ENCODE peak calls at places on chromosomes 16 and 17, in eight cellular contexts. One of them, this sample, is unnamed.

GRCh38 chr17:75641343-75641742 is 8.1 kb downstream of the SMIM5 start:
- DNase-seq in RWPE1: no peak
- DNase-seq in bronchial epithelial cell: no peak
- DNase-seq in osteoblast: peak
- DNase-seq in A549: no peak
- DNase-seq in left ventricle myocardium inferior: peak
- DNase-seq in GM13977: no peak
- DNase-seq in breast epithelium: no peak
- DNase-seq in this sample: no peak

GRCh38 chr17:60845012-60845411 is 167.4 kb downstream of the BCAS3 start:
- DNase-seq in RWPE1: no peak
- DNase-seq in bronchial epithelial cell: no peak
- DNase-seq in osteoblast: no peak
- DNase-seq in A549: no peak
- DNase-seq in left ventricle myocardium inferior: no peak
- DNase-seq in GM13977: no peak
- DNase-seq in breast epithelium: no peak
- DNase-seq in this sample: no peak

GRCh38 chr16:86831366-86831765 is 253.0 kb downstream of the FOXL1 start:
- DNase-seq in RWPE1: no peak
- DNase-seq in bronchial epithelial cell: no peak
- DNase-seq in osteoblast: no peak
- DNase-seq in A549: no peak
- DNase-seq in left ventricle myocardium inferior: no peak
- DNase-seq in GM13977: no peak
- DNase-seq in breast epithelium: no peak
- DNase-seq in this sample: no peak

GRCh38 chr17:68867759-68868516 is 87.3 kb downstream of the ABCA8 start:
- DNase-seq in RWPE1: no peak
- DNase-seq in bronchial epithelial cell: no peak
- DNase-seq in osteoblast: no peak
- DNase-seq in A549: no peak
- DNase-seq in left ventricle myocardium inferior: no peak
- DNase-seq in GM13977: no peak
- DNase-seq in breast epithelium: no peak
- DNase-seq in this sample: no peak

GRCh38 chr17:81253358-81254131 is 14.4 kb downstream of the NDUFAF8 start:
- DNase-seq in RWPE1: peak
- DNase-seq in bronchial epithelial cell: peak
- DNase-seq in osteoblast: peak
- DNase-seq in A549: peak
- DNase-seq in left ventricle myocardium inferior: no peak
- DNase-seq in GM13977: peak
- DNase-seq in breast epithelium: no peak
- DNase-seq in this sample: peak

GRCh38 chr17:27782791-27783206 is 17.5 kb downstream of the NOS2 start:
- DNase-seq in RWPE1: no peak
- DNase-seq in bronchial epithelial cell: no peak
- DNase-seq in osteoblast: peak
- DNase-seq in A549: no peak
- DNase-seq in left ventricle myocardium inferior: peak
- DNase-seq in GM13977: no peak
- DNase-seq in breast epithelium: no peak
- DNase-seq in this sample: no peak

GRCh38 chr16:1909661-1910231 is 8.5 kb downstream of the HS3ST6 start:
- DNase-seq in RWPE1: no peak
- DNase-seq in bronchial epithelial cell: no peak
- DNase-seq in osteoblast: peak
- DNase-seq in A549: no peak
- DNase-seq in left ventricle myocardium inferior: no peak
- DNase-seq in GM13977: no peak
- DNase-seq in breast epithelium: no peak
- DNase-seq in this sample: no peak

GRCh38 chr16:48279199-48279598 is 31.9 kb upstream of the ABCC11 start:
- DNase-seq in RWPE1: no peak
- DNase-seq in bronchial epithelial cell: no peak
- DNase-seq in osteoblast: no peak
- DNase-seq in A549: no peak
- DNase-seq in left ventricle myocardium inferior: no peak
- DNase-seq in GM13977: no peak
- DNase-seq in breast epithelium: no peak
- DNase-seq in this sample: no peak

GRCh38 chr17:43176119-43176570 is 5.1 kb downstream of the NBR1 start:
- DNase-seq in RWPE1: no peak
- DNase-seq in bronchial epithelial cell: no peak
- DNase-seq in osteoblast: no peak
- DNase-seq in A549: no peak
- DNase-seq in left ventricle myocardium inferior: no peak
- DNase-seq in GM13977: no peak
- DNase-seq in breast epithelium: no peak
- DNase-seq in this sample: no peak

GRCh38 chr17:30961213-30962188 is 9.3 kb upstream of the RNF135 start:
- DNase-seq in RWPE1: no peak
- DNase-seq in bronchial epithelial cell: peak
- DNase-seq in osteoblast: no peak
- DNase-seq in A549: no peak
- DNase-seq in left ventricle myocardium inferior: no peak
- DNase-seq in GM13977: peak
- DNase-seq in breast epithelium: no peak
- DNase-seq in this sample: peak

GRCh38 chr17:72408641-72409040 is 287.8 kb downstream of the SOX9 start:
- DNase-seq in RWPE1: no peak
- DNase-seq in bronchial epithelial cell: no peak
- DNase-seq in osteoblast: no peak
- DNase-seq in A549: no peak
- DNase-seq in left ventricle myocardium inferior: no peak
- DNase-seq in GM13977: no peak
- DNase-seq in breast epithelium: no peak
- DNase-seq in this sample: no peak

GRCh38 chr16:29824589-29825144 is 4.4 kb downstream of the MVP start:
- DNase-seq in RWPE1: peak
- DNase-seq in bronchial epithelial cell: peak
- DNase-seq in osteoblast: peak
- DNase-seq in A549: peak
- DNase-seq in left ventricle myocardium inferior: no peak
- DNase-seq in GM13977: no peak
- DNase-seq in breast epithelium: no peak
- DNase-seq in this sample: no peak

GRCh38 chr17:10210151-10210574 is 11.8 kb upstream of the GAS7 start:
- DNase-seq in RWPE1: peak
- DNase-seq in bronchial epithelial cell: peak
- DNase-seq in osteoblast: no peak
- DNase-seq in A549: no peak
- DNase-seq in left ventricle myocardium inferior: no peak
- DNase-seq in GM13977: no peak
- DNase-seq in breast epithelium: no peak
- DNase-seq in this sample: no peak

GRCh38 chr16:12406840-12407690 is 396.6 kb downstream of the CPPED1 start:
- DNase-seq in RWPE1: no peak
- DNase-seq in bronchial epithelial cell: peak
- DNase-seq in osteoblast: no peak
- DNase-seq in A549: peak
- DNase-seq in left ventricle myocardium inferior: no peak
- DNase-seq in GM13977: peak
- DNase-seq in breast epithelium: no peak
- DNase-seq in this sample: no peak

GRCh38 chr16:20814761-20815160 is 8.4 kb downstream of the REXO5 start:
- DNase-seq in RWPE1: no peak
- DNase-seq in bronchial epithelial cell: no peak
- DNase-seq in osteoblast: peak
- DNase-seq in A549: no peak
- DNase-seq in left ventricle myocardium inferior: no peak
- DNase-seq in GM13977: no peak
- DNase-seq in breast epithelium: no peak
- DNase-seq in this sample: no peak
- TF ChIP-seq CTCF in RWPE1: no peak
- TF ChIP-seq CTCF in bronchial epithelial cell: no peak
- TF ChIP-seq CTCF in osteoblast: no peak
- TF ChIP-seq CTCF in A549: no peak
- TF ChIP-seq CTCF in left ventricle myocardium inferior: no peak
- TF ChIP-seq CTCF in GM13977: no peak
- TF ChIP-seq CTCF in breast epithelium: no peak
- TF ChIP-seq CTCF in this sample: no peak

DNA sequence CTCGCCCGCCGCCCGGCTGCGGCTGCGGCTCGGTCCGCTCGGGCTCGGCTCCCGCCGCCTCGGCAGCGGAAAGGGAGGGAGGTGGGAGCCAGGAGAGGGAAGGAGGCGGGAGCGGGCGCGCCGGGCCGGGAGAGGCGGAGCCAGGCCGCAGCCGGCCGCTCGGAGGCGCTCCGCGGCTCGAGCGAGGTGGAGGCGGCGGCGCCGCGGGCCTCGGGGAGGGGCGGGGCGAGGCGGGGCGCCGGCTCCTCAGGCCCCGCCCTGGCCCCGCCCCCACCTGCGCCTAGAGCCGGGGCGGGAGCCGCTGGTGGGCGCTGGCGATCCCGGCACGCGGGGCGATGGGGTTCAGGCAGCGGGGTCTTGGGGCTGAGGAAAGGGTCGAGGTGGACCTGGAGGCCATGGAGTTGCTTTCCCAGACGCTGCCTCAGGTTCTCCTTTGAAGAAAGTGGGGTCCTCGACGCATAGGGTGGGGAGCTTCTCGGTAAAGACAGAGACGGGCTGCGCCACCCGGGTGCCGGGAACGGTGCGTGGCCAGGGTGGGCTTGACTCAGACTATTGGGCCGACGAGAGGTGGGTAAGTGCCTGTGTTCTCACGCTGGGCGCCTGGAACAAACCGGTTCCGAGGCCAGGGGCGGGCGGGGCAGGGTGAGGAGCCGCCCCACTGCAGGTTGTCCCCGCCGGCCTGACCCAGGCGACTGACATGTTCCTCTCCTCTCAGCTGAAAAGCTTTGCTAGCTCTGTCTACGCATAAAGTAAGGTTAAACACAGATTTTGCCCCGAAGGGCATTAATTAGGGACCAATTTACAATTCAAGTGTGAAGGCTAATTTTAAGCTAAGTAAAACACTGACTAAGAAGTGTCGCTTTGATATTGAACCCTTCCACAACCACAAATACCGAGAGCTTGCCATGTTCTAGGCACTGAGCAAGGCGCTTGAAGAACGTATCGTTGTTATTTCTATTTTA is at the start of gene CMTM4:
- DNase-seq in RWPE1: peak
- DNase-seq in bronchial epithelial cell: peak
- DNase-seq in osteoblast: peak
- DNase-seq in A549: peak
- DNase-seq in left ventricle myocardium inferior: peak
- DNase-seq in GM13977: peak
- DNase-seq in breast epithelium: peak
- DNase-seq in this sample: peak
- TF ChIP-seq CTCF in RWPE1: peak
- TF ChIP-seq CTCF in bronchial epithelial cell: peak
- TF ChIP-seq CTCF in osteoblast: no peak
- TF ChIP-seq CTCF in A549: peak
- TF ChIP-seq CTCF in left ventricle myocardium inferior: peak
- TF ChIP-seq CTCF in GM13977: peak
- TF ChIP-seq CTCF in breast epithelium: no peak
- TF ChIP-seq CTCF in this sample: peak

DNA sequence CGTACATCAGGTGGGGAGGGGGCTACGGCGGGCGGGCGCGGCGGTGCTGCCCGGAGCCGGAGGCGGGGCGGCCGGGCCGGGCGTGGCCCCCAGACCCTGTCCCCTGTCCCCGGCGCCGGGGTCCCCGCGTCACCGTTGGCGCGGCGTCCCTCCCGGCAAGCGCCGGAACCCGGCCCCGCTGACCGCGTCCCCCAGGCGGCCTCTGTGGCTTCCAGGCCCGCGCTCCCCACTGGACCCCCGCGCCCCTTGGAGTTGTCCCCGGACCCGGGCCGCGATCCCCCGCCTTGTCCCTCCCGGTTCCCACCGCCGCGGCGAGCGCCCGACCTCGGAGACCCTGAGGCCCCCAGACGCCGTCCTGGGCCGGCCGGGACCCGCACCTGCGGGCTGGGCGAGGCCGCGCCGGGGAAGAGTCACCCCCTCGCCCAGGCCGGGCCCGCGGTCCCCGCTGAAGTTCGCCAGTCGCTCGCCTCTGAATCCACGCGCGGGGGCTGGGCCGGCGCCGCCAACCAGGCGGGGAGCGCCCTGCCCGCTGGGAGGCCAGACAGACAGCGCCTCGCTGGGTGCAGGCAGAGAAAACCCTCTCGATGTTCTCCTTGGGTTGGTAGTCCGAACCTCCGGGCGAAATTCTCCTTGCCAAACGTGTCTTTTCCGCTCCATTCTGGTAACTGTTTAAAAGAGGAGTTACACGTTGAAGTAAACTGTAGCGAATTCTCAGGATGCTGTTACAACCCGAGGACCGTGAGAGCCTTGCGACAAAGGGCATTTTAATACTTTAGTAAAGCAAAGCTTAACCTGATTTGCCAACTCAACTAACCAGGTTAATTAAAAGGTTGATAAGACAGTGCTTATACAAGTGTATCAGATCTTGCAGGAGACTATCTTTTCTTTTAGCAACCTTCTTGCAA is 761 bp downstream of the GAN start:
- DNase-seq in RWPE1: peak
- DNase-seq in bronchial epithelial cell: peak
- DNase-seq in osteoblast: peak
- DNase-seq in A549: peak
- DNase-seq in left ventricle myocardium inferior: peak
- DNase-seq in GM13977: peak
- DNase-seq in breast epithelium: peak
- DNase-seq in this sample: peak
- TF ChIP-seq CTCF in RWPE1: peak
- TF ChIP-seq CTCF in bronchial epithelial cell: peak
- TF ChIP-seq CTCF in osteoblast: no peak
- TF ChIP-seq CTCF in A549: no peak
- TF ChIP-seq CTCF in left ventricle myocardium inferior: no peak
- TF ChIP-seq CTCF in GM13977: peak
- TF ChIP-seq CTCF in breast epithelium: no peak
- TF ChIP-seq CTCF in this sample: no peak

GRCh38 chr17:13421581-13421980 is 180.1 kb downstream of the HS3ST3A1 start:
- DNase-seq in RWPE1: no peak
- DNase-seq in bronchial epithelial cell: peak
- DNase-seq in osteoblast: peak
- DNase-seq in A549: no peak
- DNase-seq in left ventricle myocardium inferior: no peak
- DNase-seq in GM13977: no peak
- DNase-seq in breast epithelium: no peak
- DNase-seq in this sample: no peak

GRCh38 chr17:13428611-13429042 is 173.1 kb downstream of the HS3ST3A1 start:
- DNase-seq in RWPE1: no peak
- DNase-seq in bronchial epithelial cell: no peak
- DNase-seq in osteoblast: no peak
- DNase-seq in A549: no peak
- DNase-seq in left ventricle myocardium inferior: no peak
- DNase-seq in GM13977: no peak
- DNase-seq in breast epithelium: no peak
- DNase-seq in this sample: no peak

GRCh38 chr17:13425390-13425789 is 176.3 kb downstream of the HS3ST3A1 start:
- DNase-seq in RWPE1: no peak
- DNase-seq in bronchial epithelial cell: no peak
- DNase-seq in osteoblast: no peak
- DNase-seq in A549: no peak
- DNase-seq in left ventricle myocardium inferior: no peak
- DNase-seq in GM13977: no peak
- DNase-seq in breast epithelium: no peak
- DNase-seq in this sample: no peak

GRCh38 chr17:13429201-13429600 is 172.5 kb downstream of the HS3ST3A1 start:
- DNase-seq in RWPE1: no peak
- DNase-seq in bronchial epithelial cell: no peak
- DNase-seq in osteoblast: peak
- DNase-seq in A549: no peak
- DNase-seq in left ventricle myocardium inferior: no peak
- DNase-seq in GM13977: no peak
- DNase-seq in breast epithelium: no peak
- DNase-seq in this sample: no peak

GRCh38 chr17:13426991-13427390 is 174.7 kb downstream of the HS3ST3A1 start:
- DNase-seq in RWPE1: no peak
- DNase-seq in bronchial epithelial cell: no peak
- DNase-seq in osteoblast: no peak
- DNase-seq in A549: no peak
- DNase-seq in left ventricle myocardium inferior: no peak
- DNase-seq in GM13977: no peak
- DNase-seq in breast epithelium: no peak
- DNase-seq in this sample: no peak
- TF ChIP-seq CTCF in RWPE1: no peak
- TF ChIP-seq CTCF in bronchial epithelial cell: no peak
- TF ChIP-seq CTCF in osteoblast: no peak
- TF ChIP-seq CTCF in A549: no peak
- TF ChIP-seq CTCF in left ventricle myocardium inferior: no peak
- TF ChIP-seq CTCF in GM13977: no peak
- TF ChIP-seq CTCF in breast epithelium: no peak
- TF ChIP-seq CTCF in this sample: no peak